ENCODE peak calls at places on chromosomes 4 and X, in eight cellular contexts. One of them, this sample, is unnamed.

GRCh38 chr4:90095000-90095399 is 32.2 kb upstream of the CCSER1 start:
- DNase-seq in H7: no peak
- DNase-seq in AG10803: no peak
- DNase-seq in midbrain: no peak
- DNase-seq in M059J: no peak
- DNase-seq in GM12891: no peak
- DNase-seq in right lobe of liver: no peak
- DNase-seq in activated CD8-positive, alpha-beta memory T cell treated with anti-CD3 and anti-CD28 coated beads, Interleukin-2, amount 50 U/mL, for 4 hours: no peak
- DNase-seq in this sample: no peak

GRCh38 chr4:4384837-4385236 is 2.1 kb upstream of the NSG1 start:
- DNase-seq in GM12891: no peak
- DNase-seq in right lobe of liver: no peak
- DNase-seq in midbrain: no peak
- DNase-seq in H7: peak
- DNase-seq in M059J: peak
- DNase-seq in AG10803: no peak
- DNase-seq in activated CD8-positive, alpha-beta memory T cell treated with anti-CD3 and anti-CD28 coated beads, Interleukin-2, amount 50 U/mL, for 4 hours: no peak
- DNase-seq in this sample: peak

GRCh38 chrX:17596051-17596450 is 141.2 kb upstream of the SCML1 start:
- DNase-seq in GM12891: no peak
- DNase-seq in right lobe of liver: no peak
- DNase-seq in AG10803: no peak
- DNase-seq in H7: no peak
- DNase-seq in M059J: peak
- DNase-seq in activated CD8-positive, alpha-beta memory T cell treated with anti-CD3 and anti-CD28 coated beads, Interleukin-2, amount 50 U/mL, for 4 hours: no peak
- DNase-seq in midbrain: no peak
- DNase-seq in this sample: no peak

GRCh38 chr4:111890412-111890811 is 254.8 kb upstream of the FAM241A start:
- DNase-seq in activated CD8-positive, alpha-beta memory T cell treated with anti-CD3 and anti-CD28 coated beads, Interleukin-2, amount 50 U/mL, for 4 hours: no peak
- DNase-seq in AG10803: no peak
- DNase-seq in right lobe of liver: no peak
- DNase-seq in GM12891: no peak
- DNase-seq in midbrain: no peak
- DNase-seq in H7: no peak
- DNase-seq in M059J: no peak
- DNase-seq in this sample: no peak

GRCh38 chrX:129161108-129161507 is 362.2 kb downstream of the SMARCA1 start:
- DNase-seq in H7: peak
- DNase-seq in right lobe of liver: no peak
- DNase-seq in M059J: no peak
- DNase-seq in GM12891: no peak
- DNase-seq in activated CD8-positive, alpha-beta memory T cell treated with anti-CD3 and anti-CD28 coated beads, Interleukin-2, amount 50 U/mL, for 4 hours: no peak
- DNase-seq in midbrain: no peak
- DNase-seq in AG10803: no peak
- DNase-seq in this sample: no peak

GRCh38 chrX:153828723-153829548 is 1.4 kb downstream of the PDZD4 start:
- DNase-seq in midbrain: no peak
- DNase-seq in AG10803: peak
- DNase-seq in activated CD8-positive, alpha-beta memory T cell treated with anti-CD3 and anti-CD28 coated beads, Interleukin-2, amount 50 U/mL, for 4 hours: no peak
- DNase-seq in GM12891: no peak
- DNase-seq in right lobe of liver: no peak
- DNase-seq in H7: peak
- DNase-seq in M059J: no peak
- DNase-seq in this sample: peak

GRCh38 chrX:103791826-103792458 is 15.3 kb downstream of the PLP1 start:
- DNase-seq in H7: no peak
- DNase-seq in GM12891: no peak
- DNase-seq in activated CD8-positive, alpha-beta memory T cell treated with anti-CD3 and anti-CD28 coated beads, Interleukin-2, amount 50 U/mL, for 4 hours: no peak
- DNase-seq in AG10803: no peak
- DNase-seq in midbrain: no peak
- DNase-seq in right lobe of liver: no peak
- DNase-seq in M059J: peak
- DNase-seq in this sample: no peak

GRCh38 chr4:155491336-155492131 is 114.8 kb upstream of the MAP9 start:
- DNase-seq in activated CD8-positive, alpha-beta memory T cell treated with anti-CD3 and anti-CD28 coated beads, Interleukin-2, amount 50 U/mL, for 4 hours: no peak
- DNase-seq in M059J: no peak
- DNase-seq in AG10803: no peak
- DNase-seq in right lobe of liver: no peak
- DNase-seq in GM12891: no peak
- DNase-seq in midbrain: no peak
- DNase-seq in H7: no peak
- DNase-seq in this sample: no peak

GRCh38 chrX:96244955-96245354 is 439.7 kb upstream of the DIAPH2 start:
- DNase-seq in right lobe of liver: no peak
- DNase-seq in activated CD8-positive, alpha-beta memory T cell treated with anti-CD3 and anti-CD28 coated beads, Interleukin-2, amount 50 U/mL, for 4 hours: no peak
- DNase-seq in midbrain: no peak
- DNase-seq in AG10803: no peak
- DNase-seq in GM12891: no peak
- DNase-seq in H7: no peak
- DNase-seq in M059J: no peak
- DNase-seq in this sample: no peak

GRCh38 chr4:19382993-19383392 is 868.7 kb upstream of the SLIT2 start:
- DNase-seq in GM12891: no peak
- DNase-seq in activated CD8-positive, alpha-beta memory T cell treated with anti-CD3 and anti-CD28 coated beads, Interleukin-2, amount 50 U/mL, for 4 hours: no peak
- DNase-seq in H7: no peak
- DNase-seq in right lobe of liver: no peak
- DNase-seq in AG10803: peak
- DNase-seq in midbrain: no peak
- DNase-seq in M059J: peak
- DNase-seq in this sample: no peak

GRCh38 chrX:11437642-11438379 is 144.6 kb downstream of the AMELX start:
- DNase-seq in M059J: peak
- DNase-seq in activated CD8-positive, alpha-beta memory T cell treated with anti-CD3 and anti-CD28 coated beads, Interleukin-2, amount 50 U/mL, for 4 hours: no peak
- DNase-seq in H7: no peak
- DNase-seq in AG10803: peak
- DNase-seq in GM12891: no peak
- DNase-seq in midbrain: no peak
- DNase-seq in right lobe of liver: peak
- DNase-seq in this sample: peak

GRCh38 chr4:13705521-13706035 is 78.1 kb upstream of the BOD1L1 start:
- DNase-seq in right lobe of liver: peak
- DNase-seq in AG10803: no peak
- DNase-seq in M059J: peak
- DNase-seq in H7: peak
- DNase-seq in GM12891: no peak
- DNase-seq in midbrain: peak
- DNase-seq in activated CD8-positive, alpha-beta memory T cell treated with anti-CD3 and anti-CD28 coated beads, Interleukin-2, amount 50 U/mL, for 4 hours: no peak
- DNase-seq in this sample: no peak

GRCh38 chr4:2222838-2223237 is 19.1 kb downstream of the HAUS3 start:
- DNase-seq in H7: no peak
- DNase-seq in M059J: no peak
- DNase-seq in midbrain: no peak
- DNase-seq in right lobe of liver: no peak
- DNase-seq in AG10803: no peak
- DNase-seq in activated CD8-positive, alpha-beta memory T cell treated with anti-CD3 and anti-CD28 coated beads, Interleukin-2, amount 50 U/mL, for 4 hours: no peak
- DNase-seq in GM12891: no peak
- DNase-seq in this sample: peak

GRCh38 chr4:72352746-72353145 is 216.3 kb downstream of the ADAMTS3 start:
- DNase-seq in H7: no peak
- DNase-seq in AG10803: peak
- DNase-seq in midbrain: no peak
- DNase-seq in M059J: peak
- DNase-seq in right lobe of liver: no peak
- DNase-seq in GM12891: no peak
- DNase-seq in activated CD8-positive, alpha-beta memory T cell treated with anti-CD3 and anti-CD28 coated beads, Interleukin-2, amount 50 U/mL, for 4 hours: no peak
- DNase-seq in this sample: no peak

GRCh38 chrX:100591256-100592051 is 6.7 kb downstream of the TNMD start:
- DNase-seq in activated CD8-positive, alpha-beta memory T cell treated with anti-CD3 and anti-CD28 coated beads, Interleukin-2, amount 50 U/mL, for 4 hours: no peak
- DNase-seq in GM12891: no peak
- DNase-seq in right lobe of liver: no peak
- DNase-seq in midbrain: no peak
- DNase-seq in AG10803: no peak
- DNase-seq in H7: no peak
- DNase-seq in M059J: no peak
- DNase-seq in this sample: no peak

GRCh38 chr4:40305329-40306193 is 29.6 kb upstream of the CHRNA9 start:
- DNase-seq in AG10803: no peak
- DNase-seq in H7: no peak
- DNase-seq in activated CD8-positive, alpha-beta memory T cell treated with anti-CD3 and anti-CD28 coated beads, Interleukin-2, amount 50 U/mL, for 4 hours: peak
- DNase-seq in midbrain: no peak
- DNase-seq in M059J: no peak
- DNase-seq in GM12891: no peak
- DNase-seq in right lobe of liver: no peak
- DNase-seq in this sample: no peak

GRCh38 chrX:43423876-43424275 is 232.2 kb upstream of the MAOA start:
- DNase-seq in right lobe of liver: no peak
- DNase-seq in H7: no peak
- DNase-seq in GM12891: no peak
- DNase-seq in M059J: no peak
- DNase-seq in activated CD8-positive, alpha-beta memory T cell treated with anti-CD3 and anti-CD28 coated beads, Interleukin-2, amount 50 U/mL, for 4 hours: no peak
- DNase-seq in midbrain: no peak
- DNase-seq in AG10803: no peak
- DNase-seq in this sample: no peak

GRCh38 chr4:16942491-16942890 is 44.0 kb upstream of the LDB2 start:
- DNase-seq in H7: no peak
- DNase-seq in M059J: no peak
- DNase-seq in activated CD8-positive, alpha-beta memory T cell treated with anti-CD3 and anti-CD28 coated beads, Interleukin-2, amount 50 U/mL, for 4 hours: no peak
- DNase-seq in right lobe of liver: no peak
- DNase-seq in GM12891: no peak
- DNase-seq in midbrain: no peak
- DNase-seq in AG10803: no peak
- DNase-seq in this sample: no peak

GRCh38 chrX:133813991-133814390 is 171.4 kb downstream of the GPC3 start:
- DNase-seq in AG10803: no peak
- DNase-seq in H7: no peak
- DNase-seq in GM12891: no peak
- DNase-seq in activated CD8-positive, alpha-beta memory T cell treated with anti-CD3 and anti-CD28 coated beads, Interleukin-2, amount 50 U/mL, for 4 hours: no peak
- DNase-seq in midbrain: no peak
- DNase-seq in M059J: no peak
- DNase-seq in right lobe of liver: no peak
- DNase-seq in this sample: peak

GRCh38 chrX:2423899-2424298 is 76.9 kb downstream of the DHRSX start:
- DNase-seq in H7: no peak
- DNase-seq in activated CD8-positive, alpha-beta memory T cell treated with anti-CD3 and anti-CD28 coated beads, Interleukin-2, amount 50 U/mL, for 4 hours: no peak
- DNase-seq in AG10803: no peak
- DNase-seq in right lobe of liver: no peak
- DNase-seq in GM12891: no peak
- DNase-seq in midbrain: no peak
- DNase-seq in M059J: peak
- DNase-seq in this sample: no peak

GRCh38 chrX:54359408-54359807 is 1.6 kb upstream of the WNK3 start:
- DNase-seq in midbrain: no peak
- DNase-seq in GM12891: no peak
- DNase-seq in H7: no peak
- DNase-seq in M059J: no peak
- DNase-seq in right lobe of liver: no peak
- DNase-seq in AG10803: no peak
- DNase-seq in activated CD8-positive, alpha-beta memory T cell treated with anti-CD3 and anti-CD28 coated beads, Interleukin-2, amount 50 U/mL, for 4 hours: no peak
- DNase-seq in this sample: no peak

GRCh38 chrX:142084611-142085010 is 120.5 kb downstream of the MAGEC2 start:
- DNase-seq in midbrain: no peak
- DNase-seq in H7: no peak
- DNase-seq in M059J: peak
- DNase-seq in activated CD8-positive, alpha-beta memory T cell treated with anti-CD3 and anti-CD28 coated beads, Interleukin-2, amount 50 U/mL, for 4 hours: no peak
- DNase-seq in GM12891: no peak
- DNase-seq in AG10803: no peak
- DNase-seq in right lobe of liver: no peak
- DNase-seq in this sample: no peak

GRCh38 chrX:103656623-103657022 is 27.8 kb downstream of the TCEAL1 start:
- DNase-seq in GM12891: no peak
- DNase-seq in M059J: peak
- DNase-seq in right lobe of liver: no peak
- DNase-seq in AG10803: peak
- DNase-seq in midbrain: no peak
- DNase-seq in activated CD8-positive, alpha-beta memory T cell treated with anti-CD3 and anti-CD28 coated beads, Interleukin-2, amount 50 U/mL, for 4 hours: no peak
- DNase-seq in H7: no peak
- DNase-seq in this sample: peak

GRCh38 chr4:176794651-176795050 is 1.9 kb upstream of the VEGFC start:
- DNase-seq in AG10803: no peak
- DNase-seq in midbrain: no peak
- DNase-seq in M059J: no peak
- DNase-seq in GM12891: no peak
- DNase-seq in activated CD8-positive, alpha-beta memory T cell treated with anti-CD3 and anti-CD28 coated beads, Interleukin-2, amount 50 U/mL, for 4 hours: no peak
- DNase-seq in H7: no peak
- DNase-seq in right lobe of liver: no peak
- DNase-seq in this sample: no peak

This sample was measured in myocyte.